ENCODE peak calls at places on chromosomes 4 and X, in nine cellular contexts. Q is breast epithelium, A is esophagus muscularis mucosa, U is heart right ventricle, J is thoracic aorta, C is HCT116, D is AG04450, T is adrenal gland, M is right lobe of liver. H is an unnamed sample.
A peak's percentile ranks its signal among the peaks of the same experiment; 100 is the strongest.

GRCh38 chr4:153528705-153529493 is 62.7 kb downstream of the TMEM131L start:
- DNase-seq in Q (no peak), A (peak; percentile 34), J (no peak), T (no peak), M (no peak), C (no peak), U (no peak), D (no peak), H (no peak)

GRCh38 chr4:24770111-24770584 is 25.2 kb upstream of the SOD3 start:
- DNase-seq in M (no peak), U (no peak), C (peak; percentile 33), J (no peak), A (peak; percentile 78), T (no peak), D (peak; percentile 77), Q (no peak), H (no peak)

GRCh38 chr4:89438102-89438831 is 130.7 kb upstream of the GPRIN3 start:
- DNase-seq in M (no peak), D (no peak), Q (no peak), A (no peak), T (peak; percentile 58), C (peak; percentile 72), U (no peak), J (no peak), H (peak; percentile 35)

GRCh38 chr4:2849267-2850140 is 5.9 kb downstream of the ADD1 start:
- DNase-seq in D (no peak), M (peak; percentile 54), U (no peak), J (no peak), A (no peak), Q (no peak), T (no peak), C (no peak), H (no peak)

GRCh38 chrX:44012484-44013096 is 39.4 kb upstream of the NDP start:
- DNase-seq in T (peak; percentile 75), A (no peak), Q (peak; percentile 23), D (no peak), J (peak; percentile 7), U (no peak), M (peak; percentile 27), C (peak; percentile 68), H (peak; percentile 39)

GRCh38 chr4:48698029-48698901 is 81.8 kb downstream of the FRYL start:
- DNase-seq in U (no peak), Q (no peak), A (no peak), T (peak; percentile 91), C (peak; percentile 44), M (peak; percentile 68), D (peak; percentile 52), J (no peak), H (peak; percentile 69)

GRCh38 chr4:102168580-102168979 is 176.7 kb downstream of the SLC39A8 start:
- DNase-seq in M (no peak), C (no peak), A (no peak), J (no peak), U (no peak), Q (no peak), T (no peak), D (no peak), H (no peak)

GRCh38 chr4:3291969-3292570 is 751 bp upstream of the RGS12 start:
- DNase-seq in C (peak; percentile 8), T (peak; percentile 79), Q (peak; percentile 65), D (no peak), U (peak; percentile 73), A (no peak), M (peak; percentile 81), J (no peak), H (peak; percentile 57)

GRCh38 chr4:102734591-102735385 is 26.0 kb downstream of the MANBA start:
- DNase-seq in U (no peak), T (peak; percentile 14), J (no peak), M (no peak), D (no peak), C (no peak), A (peak; percentile 66), Q (no peak), H (no peak)

GRCh38 chrX:110311437-110312230 is 6.3 kb downstream of the AMMECR1 start:
- DNase-seq in U (no peak), T (no peak), D (no peak), C (no peak), J (no peak), M (no peak), A (no peak), Q (no peak), H (no peak)

GRCh38 chr4:77833158-77833724 is 14.1 kb upstream of the CNOT6L start:
- DNase-seq in C (no peak), U (no peak), J (no peak), Q (no peak), T (no peak), A (no peak), D (no peak), M (no peak), H (no peak)

GRCh38 chr4:122968227-122968812 is 45.9 kb upstream of the NUDT6 start:
- DNase-seq in U (no peak), Q (no peak), M (no peak), J (no peak), D (no peak), C (no peak), A (no peak), T (no peak), H (no peak)

GRCh38 chrX:107672955-107673378 is 44.7 kb downstream of the PRPS1 start:
- DNase-seq in C (peak; percentile 63), D (no peak), U (peak; percentile 72), Q (peak; percentile 76), A (peak; percentile 94), M (peak; percentile 61), T (peak; percentile 81), J (no peak), H (peak; percentile 82)

GRCh38 chr4:150782921-150783320 is 201.0 kb downstream of the MAB21L2 start:
- DNase-seq in M (no peak), A (no peak), U (no peak), C (no peak), J (no peak), D (no peak), T (no peak), Q (no peak), H (no peak)

GRCh38 chrX:68438575-68438974 is 5.3 kb upstream of the OPHN1 start:
- DNase-seq in J (no peak), T (no peak), M (no peak), C (no peak), U (no peak), D (no peak), A (no peak), Q (peak; percentile 48), H (peak; percentile 52)

GRCh38 chr4:42555828-42556227 is 101.1 kb downstream of the ATP8A1 start:
- DNase-seq in Q (no peak), A (no peak), U (no peak), M (no peak), T (no peak), D (no peak), J (no peak), C (no peak), H (no peak)

GRCh38 chr4:186840771-186841301 is 117.2 kb upstream of the FAT1 start:
- DNase-seq in J (no peak), A (no peak), C (peak; percentile 52), T (no peak), M (no peak), D (no peak), U (peak; percentile 14), Q (no peak), H (no peak)
- H3K4me3 ChIP-seq in J (peak overlapping the region; percentile 74), A (peak overlapping the region; percentile 52), C (peak overlapping the region; percentile 64), T (no peak overlapping the region), M (no peak overlapping the region), D (no peak overlapping the region), U (peak overlapping the region; percentile 45), Q (peak overlapping the region; percentile 66), H (no peak overlapping the region)

GRCh38 chr4:26723216-26723615 is 137.4 kb upstream of the STIM2 start:
- DNase-seq in A (no peak), C (no peak), U (no peak), J (no peak), Q (no peak), M (no peak), T (no peak), D (no peak), H (no peak)

GRCh38 chr4:26721685-26722084 is 137.8 kb downstream of the TBC1D19 start:
- DNase-seq in Q (no peak), T (no peak), J (no peak), U (no peak), M (no peak), C (no peak), D (no peak), A (no peak), H (no peak)

GRCh38 chr4:26727849-26728248 is 132.8 kb upstream of the STIM2 start:
- DNase-seq in T (no peak), M (no peak), D (no peak), A (no peak), J (no peak), U (no peak), C (no peak), Q (no peak), H (no peak)

GRCh38 chr4:26726655-26727387 is 133.8 kb upstream of the STIM2 start:
- DNase-seq in U (no peak), M (no peak), D (no peak), J (no peak), A (no peak), Q (no peak), C (peak; percentile 7), T (no peak), H (no peak)

DNA sequence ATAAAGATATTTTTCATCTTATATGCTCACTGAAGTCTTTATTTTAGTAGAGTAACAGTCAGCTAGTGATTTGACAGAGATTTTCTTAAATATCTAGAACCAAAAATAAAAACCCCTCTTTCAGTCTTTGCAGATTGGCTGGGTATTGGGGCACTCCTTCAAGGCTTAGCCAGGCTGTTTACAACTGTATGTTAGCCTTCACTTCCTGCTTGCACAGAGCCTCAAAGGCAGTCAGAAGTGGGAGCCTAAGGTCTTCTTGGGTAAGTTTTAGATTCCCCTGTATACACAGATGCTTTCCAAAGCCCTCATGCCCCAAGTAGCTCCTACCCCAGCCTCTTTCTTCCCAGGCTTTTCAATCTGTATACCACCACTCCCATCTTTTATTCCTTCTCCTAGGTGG is 136.1 kb upstream of the STIM2 start:
- DNase-seq in Q (no peak), T (no peak), U (no peak), C (no peak), M (no peak), A (no peak), D (no peak), J (no peak), H (no peak)
- TF ChIP-seq CTCF in Q (no peak), T (no peak), U (no peak), C (no peak), M (no peak), A (no peak), D (no peak), J (no peak), H (no peak)

DNA sequence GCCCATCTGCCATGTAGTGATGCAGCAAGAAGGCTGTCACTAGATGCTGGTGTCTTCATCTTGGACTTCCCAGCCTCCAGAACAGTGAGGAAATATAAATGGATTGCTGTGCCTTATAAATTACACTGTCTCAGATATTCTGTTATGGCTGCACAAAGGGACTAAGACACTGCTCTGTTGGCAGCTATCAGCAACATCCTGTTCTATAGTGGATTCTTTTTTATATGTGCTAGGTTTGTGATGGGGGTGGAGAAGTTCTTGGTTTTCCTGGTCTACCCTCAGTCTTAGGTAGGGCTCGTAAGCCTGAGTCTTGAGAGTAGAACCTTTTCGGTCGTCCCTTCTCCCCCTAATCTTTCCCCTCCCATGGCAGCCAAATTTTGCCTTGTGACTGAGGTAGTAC is 17.3 kb downstream of the STIM2 start:
- DNase-seq in J (no peak), A (no peak), U (no peak), C (no peak), M (no peak), Q (no peak), T (no peak), D (no peak), H (no peak)
- H3K9me3 ChIP-seq in J (no peaks in the 10 kb centered on the region), A (no peaks in the 10 kb centered on the region), U (no peaks in the 10 kb centered on the region), C (no peaks in the 10 kb centered on the region), M (no peaks in the 10 kb centered on the region), Q (no peaks in the 10 kb centered on the region), T (no peaks in the 10 kb centered on the region), D (no peaks in the 10 kb centered on the region), H (no peaks in the 10 kb centered on the region)

GRCh38 chrX:112913807-112914206 is 73.2 kb upstream of the AMOT start:
- DNase-seq in U (no peak), C (no peak), J (no peak), D (no peak), T (no peak), A (no peak), Q (no peak), M (no peak), H (no peak)
- H3K4me3 ChIP-seq in U (no peak overlapping the region), C (no peak overlapping the region), J (no peak overlapping the region), D (no peak overlapping the region), T (no peak overlapping the region), A (no peak overlapping the region), Q (no peak overlapping the region), M (no peak overlapping the region), H (no peak overlapping the region)

H was measured in lung.